ENCODE peak calls at places on chromosomes 12 and 14, in eight cellular contexts. One of them, this sample, is unnamed.

GRCh38 chr14:93941293-93941910 is 14.3 kb downstream of the FAM181A start:
- DNase-seq in chondrocyte: no peak
- DNase-seq in transverse colon: no peak
- DNase-seq in HFFc6: peak
- DNase-seq in glutamatergic neuron: peak
- DNase-seq in spleen: peak
- DNase-seq in tibial artery: no peak
- DNase-seq in CD8-positive, alpha-beta T cell: no peak
- DNase-seq in this sample: no peak

GRCh38 chr12:84508325-84508861 is 404.2 kb downstream of the SLC6A15 start:
- DNase-seq in HFFc6: peak
- DNase-seq in tibial artery: no peak
- DNase-seq in spleen: no peak
- DNase-seq in CD8-positive, alpha-beta T cell: no peak
- DNase-seq in glutamatergic neuron: no peak
- DNase-seq in transverse colon: no peak
- DNase-seq in chondrocyte: no peak
- DNase-seq in this sample: no peak

GRCh38 chr12:68497702-68498101 is 113.0 kb upstream of the RAP1B start:
- DNase-seq in glutamatergic neuron: no peak
- DNase-seq in CD8-positive, alpha-beta T cell: no peak
- DNase-seq in chondrocyte: no peak
- DNase-seq in HFFc6: peak
- DNase-seq in transverse colon: no peak
- DNase-seq in tibial artery: no peak
- DNase-seq in spleen: no peak
- DNase-seq in this sample: no peak

GRCh38 chr12:68482660-68483059 is 128.0 kb upstream of the RAP1B start:
- DNase-seq in spleen: no peak
- DNase-seq in glutamatergic neuron: no peak
- DNase-seq in chondrocyte: no peak
- DNase-seq in HFFc6: no peak
- DNase-seq in CD8-positive, alpha-beta T cell: no peak
- DNase-seq in transverse colon: peak
- DNase-seq in tibial artery: no peak
- DNase-seq in this sample: no peak

GRCh38 chr14:63764103-63764502 is 36.2 kb upstream of the SGPP1 start:
- DNase-seq in HFFc6: no peak
- DNase-seq in spleen: no peak
- DNase-seq in transverse colon: no peak
- DNase-seq in chondrocyte: no peak
- DNase-seq in CD8-positive, alpha-beta T cell: no peak
- DNase-seq in glutamatergic neuron: no peak
- DNase-seq in tibial artery: no peak
- DNase-seq in this sample: no peak

GRCh38 chr14:100332797-100333196 is 9.7 kb downstream of the SLC25A47 start:
- DNase-seq in CD8-positive, alpha-beta T cell: no peak
- DNase-seq in chondrocyte: peak
- DNase-seq in HFFc6: no peak
- DNase-seq in spleen: no peak
- DNase-seq in tibial artery: no peak
- DNase-seq in glutamatergic neuron: no peak
- DNase-seq in transverse colon: no peak
- DNase-seq in this sample: no peak

GRCh38 chr14:89185919-89186849 is 230.8 kb downstream of the FOXN3 start:
- DNase-seq in chondrocyte: no peak
- DNase-seq in tibial artery: no peak
- DNase-seq in spleen: no peak
- DNase-seq in HFFc6: peak
- DNase-seq in glutamatergic neuron: no peak
- DNase-seq in CD8-positive, alpha-beta T cell: no peak
- DNase-seq in transverse colon: no peak
- DNase-seq in this sample: no peak

GRCh38 chr12:51905507-51906438 is 1.5 kb upstream of the ACVRL1 start:
- DNase-seq in glutamatergic neuron: peak
- DNase-seq in CD8-positive, alpha-beta T cell: no peak
- DNase-seq in HFFc6: peak
- DNase-seq in chondrocyte: no peak
- DNase-seq in spleen: no peak
- DNase-seq in transverse colon: peak
- DNase-seq in tibial artery: peak
- DNase-seq in this sample: no peak

GRCh38 chr14:67943947-67944346 is 124.4 kb downstream of the RAD51B start:
- DNase-seq in HFFc6: peak
- DNase-seq in tibial artery: peak
- DNase-seq in chondrocyte: no peak
- DNase-seq in transverse colon: peak
- DNase-seq in spleen: no peak
- DNase-seq in glutamatergic neuron: peak
- DNase-seq in CD8-positive, alpha-beta T cell: peak
- DNase-seq in this sample: peak

GRCh38 chr12:49201595-49202295 is 12.9 kb upstream of the TUBA1A start:
- DNase-seq in chondrocyte: no peak
- DNase-seq in tibial artery: peak
- DNase-seq in HFFc6: peak
- DNase-seq in spleen: no peak
- DNase-seq in glutamatergic neuron: no peak
- DNase-seq in CD8-positive, alpha-beta T cell: no peak
- DNase-seq in transverse colon: no peak
- DNase-seq in this sample: no peak

GRCh38 chr12:46209914-46210834 is 58.7 kb downstream of the SLC38A1 start:
- DNase-seq in chondrocyte: no peak
- DNase-seq in tibial artery: no peak
- DNase-seq in spleen: peak
- DNase-seq in HFFc6: no peak
- DNase-seq in CD8-positive, alpha-beta T cell: peak
- DNase-seq in transverse colon: peak
- DNase-seq in glutamatergic neuron: no peak
- DNase-seq in this sample: no peak

GRCh38 chr14:73785336-73785833 is 66.2 kb upstream of the PTGR2 start:
- DNase-seq in transverse colon: peak
- DNase-seq in CD8-positive, alpha-beta T cell: no peak
- DNase-seq in tibial artery: no peak
- DNase-seq in glutamatergic neuron: no peak
- DNase-seq in HFFc6: peak
- DNase-seq in spleen: peak
- DNase-seq in chondrocyte: no peak
- DNase-seq in this sample: no peak

GRCh38 chr14:22837750-22838538 is 1.6 kb downstream of the MMP14 start:
- DNase-seq in CD8-positive, alpha-beta T cell: no peak
- DNase-seq in HFFc6: peak
- DNase-seq in spleen: peak
- DNase-seq in glutamatergic neuron: peak
- DNase-seq in chondrocyte: no peak
- DNase-seq in transverse colon: peak
- DNase-seq in tibial artery: peak
- DNase-seq in this sample: no peak
- TF ChIP-seq CTCF in CD8-positive, alpha-beta T cell: no peak
- TF ChIP-seq CTCF in HFFc6: no peak
- TF ChIP-seq CTCF in spleen: no peak
- TF ChIP-seq CTCF in glutamatergic neuron: no peak
- TF ChIP-seq CTCF in chondrocyte: no peak
- TF ChIP-seq CTCF in transverse colon: no peak
- TF ChIP-seq CTCF in tibial artery: no peak
- TF ChIP-seq CTCF in this sample: no peak

DNA sequence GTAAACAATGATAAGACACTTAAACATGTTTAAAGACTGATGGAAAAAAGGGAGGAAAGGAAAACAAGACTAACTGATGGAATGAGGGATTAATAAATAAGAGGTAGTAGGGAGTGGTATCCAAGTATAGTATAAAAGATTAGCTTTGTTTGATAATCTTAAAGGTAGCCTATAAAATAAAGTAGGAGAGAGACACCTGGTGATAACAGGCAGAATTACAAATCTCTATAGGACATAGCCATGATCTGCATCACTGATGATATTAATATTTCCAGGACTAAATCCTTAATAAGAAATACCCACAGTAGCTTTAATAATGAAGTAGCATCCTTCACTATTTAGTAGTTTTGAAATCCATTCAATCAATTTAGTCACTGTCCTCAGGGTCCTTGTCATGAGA is 30.4 kb downstream of the DLGAP5 start:
- DNase-seq in glutamatergic neuron: no peak
- DNase-seq in HFFc6: peak
- DNase-seq in transverse colon: no peak
- DNase-seq in CD8-positive, alpha-beta T cell: no peak
- DNase-seq in spleen: no peak
- DNase-seq in tibial artery: no peak
- DNase-seq in chondrocyte: no peak
- DNase-seq in this sample: no peak
- TF ChIP-seq CTCF in glutamatergic neuron: no peak
- TF ChIP-seq CTCF in HFFc6: peak
- TF ChIP-seq CTCF in transverse colon: peak
- TF ChIP-seq CTCF in CD8-positive, alpha-beta T cell: peak
- TF ChIP-seq CTCF in spleen: peak
- TF ChIP-seq CTCF in tibial artery: peak
- TF ChIP-seq CTCF in chondrocyte: peak
- TF ChIP-seq CTCF in this sample: peak

GRCh38 chr12:112183141-112183581 is 57.8 kb downstream of the TRAFD1 start:
- DNase-seq in transverse colon: no peak
- DNase-seq in CD8-positive, alpha-beta T cell: no peak
- DNase-seq in chondrocyte: no peak
- DNase-seq in HFFc6: no peak
- DNase-seq in tibial artery: no peak
- DNase-seq in glutamatergic neuron: no peak
- DNase-seq in spleen: no peak
- DNase-seq in this sample: no peak
- TF ChIP-seq CTCF in transverse colon: no peak
- TF ChIP-seq CTCF in CD8-positive, alpha-beta T cell: no peak
- TF ChIP-seq CTCF in chondrocyte: no peak
- TF ChIP-seq CTCF in HFFc6: no peak
- TF ChIP-seq CTCF in tibial artery: no peak
- TF ChIP-seq CTCF in glutamatergic neuron: no peak
- TF ChIP-seq CTCF in spleen: no peak
- TF ChIP-seq CTCF in this sample: no peak

GRCh38 chr12:128587918-128588317 is 235.8 kb downstream of the SLC15A4 start:
- DNase-seq in HFFc6: no peak
- DNase-seq in chondrocyte: no peak
- DNase-seq in spleen: no peak
- DNase-seq in tibial artery: no peak
- DNase-seq in transverse colon: no peak
- DNase-seq in CD8-positive, alpha-beta T cell: no peak
- DNase-seq in glutamatergic neuron: no peak
- DNase-seq in this sample: no peak

GRCh38 chr12:128586630-128587029 is 237.1 kb downstream of the SLC15A4 start:
- DNase-seq in CD8-positive, alpha-beta T cell: no peak
- DNase-seq in chondrocyte: no peak
- DNase-seq in spleen: no peak
- DNase-seq in transverse colon: no peak
- DNase-seq in tibial artery: peak
- DNase-seq in HFFc6: no peak
- DNase-seq in glutamatergic neuron: no peak
- DNase-seq in this sample: no peak

GRCh38 chr12:128595609-128596008 is 228.1 kb downstream of the SLC15A4 start:
- DNase-seq in transverse colon: no peak
- DNase-seq in spleen: no peak
- DNase-seq in HFFc6: no peak
- DNase-seq in chondrocyte: no peak
- DNase-seq in glutamatergic neuron: no peak
- DNase-seq in CD8-positive, alpha-beta T cell: no peak
- DNase-seq in tibial artery: no peak
- DNase-seq in this sample: no peak

DNA sequence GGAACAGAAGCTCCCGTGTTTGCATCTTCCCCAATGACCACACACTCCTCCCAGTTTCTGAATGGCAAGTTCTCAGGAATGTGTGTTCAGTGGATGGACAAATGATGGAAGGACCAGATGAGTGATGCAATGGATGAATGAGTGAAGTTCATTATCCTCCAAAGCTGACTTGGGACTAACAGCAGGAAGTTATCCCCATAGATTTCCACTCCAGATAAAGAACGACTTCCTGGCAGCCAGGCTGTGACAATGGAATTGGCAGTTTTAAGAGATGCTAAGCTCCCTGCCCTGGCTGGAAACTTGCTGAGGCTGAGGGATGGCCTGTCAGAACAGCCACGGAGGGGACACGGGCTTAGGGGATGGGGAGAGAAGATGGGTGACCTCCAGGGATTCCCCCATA is 231.4 kb downstream of the SLC15A4 start:
- DNase-seq in chondrocyte: no peak
- DNase-seq in tibial artery: no peak
- DNase-seq in HFFc6: no peak
- DNase-seq in CD8-positive, alpha-beta T cell: no peak
- DNase-seq in glutamatergic neuron: no peak
- DNase-seq in spleen: no peak
- DNase-seq in transverse colon: no peak
- DNase-seq in this sample: no peak
- TF ChIP-seq CTCF in chondrocyte: no peak
- TF ChIP-seq CTCF in tibial artery: no peak
- TF ChIP-seq CTCF in HFFc6: no peak
- TF ChIP-seq CTCF in CD8-positive, alpha-beta T cell: no peak
- TF ChIP-seq CTCF in glutamatergic neuron: no peak
- TF ChIP-seq CTCF in spleen: no peak
- TF ChIP-seq CTCF in transverse colon: no peak
- TF ChIP-seq CTCF in this sample: no peak

GRCh38 chr14:22534547-22534946 is 54.5 kb downstream of the DAD1 start:
- DNase-seq in transverse colon: no peak
- DNase-seq in spleen: no peak
- DNase-seq in CD8-positive, alpha-beta T cell: no peak
- DNase-seq in chondrocyte: no peak
- DNase-seq in tibial artery: no peak
- DNase-seq in glutamatergic neuron: no peak
- DNase-seq in HFFc6: no peak
- DNase-seq in this sample: no peak

GRCh38 chr14:22532345-22533056 is 56.5 kb downstream of the DAD1 start:
- DNase-seq in CD8-positive, alpha-beta T cell: no peak
- DNase-seq in glutamatergic neuron: no peak
- DNase-seq in HFFc6: peak
- DNase-seq in tibial artery: no peak
- DNase-seq in transverse colon: no peak
- DNase-seq in chondrocyte: no peak
- DNase-seq in spleen: no peak
- DNase-seq in this sample: no peak

GRCh38 chr14:22535126-22535525 is 53.9 kb downstream of the DAD1 start:
- DNase-seq in tibial artery: no peak
- DNase-seq in CD8-positive, alpha-beta T cell: no peak
- DNase-seq in chondrocyte: no peak
- DNase-seq in glutamatergic neuron: no peak
- DNase-seq in transverse colon: no peak
- DNase-seq in spleen: no peak
- DNase-seq in HFFc6: no peak
- DNase-seq in this sample: no peak

GRCh38 chr14:22533057-22533704 is 55.8 kb downstream of the DAD1 start:
- DNase-seq in spleen: no peak
- DNase-seq in HFFc6: no peak
- DNase-seq in chondrocyte: no peak
- DNase-seq in transverse colon: no peak
- DNase-seq in tibial artery: no peak
- DNase-seq in CD8-positive, alpha-beta T cell: no peak
- DNase-seq in glutamatergic neuron: no peak
- DNase-seq in this sample: no peak

DNA sequence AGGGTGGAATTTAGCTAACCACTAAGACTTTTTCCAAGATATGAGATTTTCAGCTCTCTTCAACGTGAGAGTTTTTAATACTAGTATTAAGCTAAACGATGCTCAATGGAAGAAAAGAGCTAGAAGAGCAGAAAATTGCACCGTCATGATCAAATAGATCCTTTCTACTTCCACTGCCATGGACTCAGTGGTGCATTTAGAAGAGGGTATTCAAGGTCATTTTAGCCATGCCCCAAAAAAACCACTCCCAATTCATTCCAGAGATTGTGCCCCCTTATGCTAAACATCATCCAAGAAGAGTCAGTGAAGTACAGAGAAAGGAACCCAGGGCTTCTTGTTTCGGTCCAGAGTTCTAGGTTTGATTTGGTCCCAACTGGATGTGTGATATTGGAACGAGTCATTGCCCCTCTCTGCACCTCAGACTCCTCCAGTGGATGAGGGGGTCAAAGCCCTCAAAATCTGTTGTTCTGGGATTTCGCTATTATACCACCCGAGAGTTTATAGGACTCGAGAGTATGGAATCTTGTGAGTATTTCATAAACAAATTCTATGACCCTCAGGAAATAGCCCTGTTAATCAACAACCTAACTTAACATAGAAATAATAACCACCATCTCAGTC is 55.2 kb downstream of the DAD1 start:
- DNase-seq in tibial artery: no peak
- DNase-seq in HFFc6: no peak
- DNase-seq in transverse colon: no peak
- DNase-seq in glutamatergic neuron: no peak
- DNase-seq in spleen: no peak
- DNase-seq in chondrocyte: no peak
- DNase-seq in CD8-positive, alpha-beta T cell: no peak
- DNase-seq in this sample: no peak
- TF ChIP-seq CTCF in tibial artery: no peak
- TF ChIP-seq CTCF in HFFc6: no peak
- TF ChIP-seq CTCF in transverse colon: no peak
- TF ChIP-seq CTCF in glutamatergic neuron: no peak
- TF ChIP-seq CTCF in spleen: no peak
- TF ChIP-seq CTCF in chondrocyte: no peak
- TF ChIP-seq CTCF in CD8-positive, alpha-beta T cell: no peak
- TF ChIP-seq CTCF in this sample: no peak

This sample was measured in neural crest cell.